ENCODE peak calls at places on chromosomes 4 and X, in eight cellular contexts. U, V, Q, W, A, P, G and I are unnamed samples.

GRCh38 chrX:153931151-153931550 is 3.7 kb downstream of the NAA10 start:
- DNase-seq in V (no peak), G (no peak), W (no peak), P (no peak), A (no peak), U (no peak), Q (no peak), I (no peak)

GRCh38 chr4:1462768-1463075 is 56.5 kb upstream of the NKX1-1 start:
- DNase-seq in U (no peak), P (no peak), W (no peak), V (no peak), G (no peak), A (no peak), Q (no peak), I (no peak)

GRCh38 chr4:163556169-163556568 is 61.7 kb downstream of the TMA16 start:
- DNase-seq in V (no peak), W (peak; percentile 36), P (peak; percentile 50), G (no peak), U (peak; percentile 25), Q (no peak), A (no peak), I (no peak)

GRCh38 chrX:39857780-39858179 is 240.0 kb downstream of the BCOR start:
- DNase-seq in W (no peak), A (no peak), U (no peak), Q (no peak), P (no peak), V (no peak), G (no peak), I (no peak)

GRCh38 chrX:68196939-68197791 is 236.1 kb downstream of the OPHN1 start:
- DNase-seq in U (peak; percentile 45), Q (peak; percentile 57), A (peak; percentile 74), P (peak; percentile 82), W (peak; percentile 57), V (no peak), G (peak; percentile 24), I (no peak)

GRCh38 chr4:159766241-159766640 is 663.4 kb downstream of the RAPGEF2 start:
- DNase-seq in Q (no peak), W (no peak), P (no peak), G (no peak), A (no peak), V (no peak), U (no peak), I (no peak)

GRCh38 chrX:140661657-140662056 is 47.9 kb upstream of the LINC00632 start:
- DNase-seq in V (no peak), G (no peak), W (no peak), U (no peak), P (peak; percentile 53), A (no peak), Q (no peak), I (no peak)

GRCh38 chr4:26779674-26780073 is 81.0 kb upstream of the STIM2 start:
- DNase-seq in W (no peak), Q (peak; percentile 100), V (no peak), P (no peak), U (peak; percentile 17), A (no peak), G (no peak), I (peak; percentile 42)

GRCh38 chr4:5918331-5919030 is 25.6 kb upstream of the CRMP1 start:
- DNase-seq in Q (no peak), G (no peak), P (no peak), V (no peak), U (no peak), A (no peak), W (peak; percentile 52), I (no peak)

GRCh38 chr4:11428701-11429571 is at the start of gene HS3ST1:
- DNase-seq in A (peak; percentile 11), U (no peak), Q (peak; percentile 96), W (peak; percentile 83), V (no peak), G (peak; percentile 93), P (peak; percentile 98), I (no peak)

GRCh38 chrX:31279359-31279758 is 207.5 kb upstream of the FTHL17 start:
- DNase-seq in G (no peak), W (peak; percentile 25), A (peak; percentile 21), V (no peak), Q (peak; percentile 42), P (peak; percentile 68), U (peak; percentile 33), I (no peak)

GRCh38 chrX:121161501-121161933 is 114.1 kb downstream of the GLUD2 start:
- DNase-seq in P (no peak), U (no peak), V (no peak), Q (no peak), A (no peak), G (no peak), W (no peak), I (no peak)

GRCh38 chr4:152727784-152728183 is 48.0 kb upstream of the TMEM154 start:
- DNase-seq in A (no peak), G (no peak), U (no peak), P (no peak), W (no peak), V (no peak), Q (no peak), I (no peak)

GRCh38 chr4:99134586-99134985 is 9.5 kb downstream of the ADH4 start:
- DNase-seq in Q (no peak), V (no peak), G (no peak), P (no peak), U (no peak), A (no peak), W (no peak), I (no peak)

GRCh38 chrX:7127058-7127457 is 20.5 kb upstream of the STS start:
- DNase-seq in G (no peak), P (no peak), W (no peak), V (no peak), U (no peak), A (no peak), Q (no peak), I (no peak)

GRCh38 chr4:58081356-58081755 is 971.2 kb upstream of the IGFBP7 start:
- DNase-seq in Q (no peak), V (no peak), G (no peak), W (no peak), P (no peak), U (no peak), A (no peak), I (no peak)

GRCh38 chr4:88907478-88907877 is 149.5 kb downstream of the FAM13A start:
- DNase-seq in V (no peak), P (no peak), Q (no peak), G (no peak), W (no peak), A (no peak), U (no peak), I (no peak)

GRCh38 chrX:49271341-49271740 is 1.7 kb downstream of the PPP1R3F start:
- DNase-seq in G (no peak), P (peak; percentile 62), U (no peak), W (no peak), V (no peak), A (no peak), Q (no peak), I (no peak)